ENCODE peak calls at places on chromosome 1, in five cellular contexts. One of them, this sample, is unnamed. For H3K4me1, the result is how much of the 10 kb centered on the place peaks cover.

GRCh38 chr1:178465011-178465410 is 31.8 kb downstream of the CLEC20A start:
- DNase-seq in upper lobe of right lung: no peak
- DNase-seq in heart left ventricle: no peak
- DNase-seq in vagina: no peak
- DNase-seq in ovary: no peak
- DNase-seq in this sample: no peak

GRCh38 chr1:57590978-57591377 is 167.1 kb upstream of the DAB1 start:
- DNase-seq in upper lobe of right lung: no peak
- DNase-seq in heart left ventricle: no peak
- DNase-seq in vagina: no peak
- DNase-seq in ovary: no peak
- DNase-seq in this sample: no peak

GRCh38 chr1:169466259-169467230 is 19.2 kb downstream of the SLC19A2 start:
- DNase-seq in upper lobe of right lung: no peak
- DNase-seq in heart left ventricle: no peak
- DNase-seq in vagina: no peak
- DNase-seq in ovary: no peak
- DNase-seq in this sample: no peak

GRCh38 chr1:20507564-20508410 is at the start of gene MUL1:
- DNase-seq in upper lobe of right lung: peak
- DNase-seq in heart left ventricle: peak
- DNase-seq in vagina: no peak
- DNase-seq in ovary: peak
- DNase-seq in this sample: peak

GRCh38 chr1:200488375-200489165 is 78.7 kb upstream of the ZNF281 start:
- DNase-seq in upper lobe of right lung: no peak
- DNase-seq in heart left ventricle: no peak
- DNase-seq in vagina: no peak
- DNase-seq in ovary: no peak
- DNase-seq in this sample: no peak

GRCh38 chr1:206895837-206896242 is 1.4 kb upstream of the IL24 start:
- DNase-seq in upper lobe of right lung: no peak
- DNase-seq in heart left ventricle: no peak
- DNase-seq in vagina: no peak
- DNase-seq in ovary: no peak
- DNase-seq in this sample: no peak

GRCh38 chr1:172351347-172351746 is 69.1 kb upstream of the C1orf105 start:
- DNase-seq in upper lobe of right lung: no peak
- DNase-seq in heart left ventricle: no peak
- DNase-seq in vagina: no peak
- DNase-seq in ovary: no peak
- DNase-seq in this sample: no peak

GRCh38 chr1:2148691-2149090 is 45.9 kb downstream of the FAAP20 start:
- DNase-seq in upper lobe of right lung: no peak
- DNase-seq in heart left ventricle: no peak
- DNase-seq in vagina: no peak
- DNase-seq in ovary: no peak
- DNase-seq in this sample: peak

GRCh38 chr1:220879509-220880366 is 495 bp downstream of the HLX start:
- DNase-seq in upper lobe of right lung: peak
- DNase-seq in heart left ventricle: peak
- DNase-seq in vagina: no peak
- DNase-seq in ovary: peak
- DNase-seq in this sample: peak
- H3K4me1 ChIP-seq in upper lobe of right lung: under half
- H3K4me1 ChIP-seq in heart left ventricle: under half
- H3K4me1 ChIP-seq in vagina: under half
- H3K4me1 ChIP-seq in ovary: under half
- H3K4me1 ChIP-seq in this sample: half or more

GRCh38 chr1:119787776-119788175 is 19.1 kb upstream of the HMGCS2 start:
- DNase-seq in upper lobe of right lung: no peak
- DNase-seq in heart left ventricle: no peak
- DNase-seq in vagina: no peak
- DNase-seq in ovary: no peak
- DNase-seq in this sample: no peak
- H3K4me1 ChIP-seq in upper lobe of right lung: under half
- H3K4me1 ChIP-seq in heart left ventricle: under half
- H3K4me1 ChIP-seq in vagina: under half
- H3K4me1 ChIP-seq in ovary: under half
- H3K4me1 ChIP-seq in this sample: under half

GRCh38 chr1:938088-938683 is 14.5 kb downstream of the SAMD11 start:
- DNase-seq in upper lobe of right lung: no peak
- DNase-seq in heart left ventricle: no peak
- DNase-seq in vagina: no peak
- DNase-seq in ovary: no peak
- DNase-seq in this sample: no peak

GRCh38 chr1:935751-936231 is 12.1 kb downstream of the SAMD11 start:
- DNase-seq in upper lobe of right lung: no peak
- DNase-seq in heart left ventricle: no peak
- DNase-seq in vagina: no peak
- DNase-seq in ovary: no peak
- DNase-seq in this sample: no peak

GRCh38 chr1:937521-937920 is 13.8 kb downstream of the SAMD11 start:
- DNase-seq in upper lobe of right lung: no peak
- DNase-seq in heart left ventricle: no peak
- DNase-seq in vagina: no peak
- DNase-seq in ovary: no peak
- DNase-seq in this sample: no peak

GRCh38 chr1:936348-936747 is 12.6 kb downstream of the SAMD11 start:
- DNase-seq in upper lobe of right lung: no peak
- DNase-seq in heart left ventricle: no peak
- DNase-seq in vagina: no peak
- DNase-seq in ovary: no peak
- DNase-seq in this sample: no peak

GRCh38 chr1:936865-937264 is 13.1 kb downstream of the SAMD11 start:
- DNase-seq in upper lobe of right lung: no peak
- DNase-seq in heart left ventricle: no peak
- DNase-seq in vagina: no peak
- DNase-seq in ovary: no peak
- DNase-seq in this sample: no peak
- H3K4me1 ChIP-seq in upper lobe of right lung: under half
- H3K4me1 ChIP-seq in heart left ventricle: under half
- H3K4me1 ChIP-seq in vagina: under half
- H3K4me1 ChIP-seq in ovary: under half
- H3K4me1 ChIP-seq in this sample: under half

DNA sequence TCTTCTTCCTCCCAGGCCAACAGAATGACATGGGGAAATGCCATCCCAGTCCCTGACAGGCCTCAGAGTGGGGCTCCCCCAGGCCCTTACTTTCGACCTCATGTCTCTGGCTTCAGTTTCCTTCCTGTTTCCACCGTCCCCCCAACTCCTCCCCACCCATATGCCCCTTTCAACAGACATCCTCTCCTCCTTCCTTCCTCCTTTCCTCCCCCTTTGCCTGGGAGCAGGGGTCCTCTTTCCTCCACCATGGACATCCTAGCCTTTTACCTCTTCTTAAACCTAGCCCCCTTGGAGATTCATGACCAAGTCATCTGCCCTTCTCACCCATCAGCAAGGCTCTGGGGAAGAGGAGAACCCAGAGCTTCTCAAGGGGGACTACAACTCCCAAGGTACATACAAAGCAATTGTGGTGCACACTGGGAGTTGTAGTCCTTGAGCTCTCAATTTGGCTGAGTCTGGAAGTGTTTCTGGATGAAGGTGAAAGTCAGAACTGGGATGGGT is 4.0 kb downstream of the ZBTB7B start:
- DNase-seq in upper lobe of right lung: no peak
- DNase-seq in heart left ventricle: peak
- DNase-seq in vagina: no peak
- DNase-seq in ovary: no peak
- DNase-seq in this sample: no peak
- H3K4me1 ChIP-seq in upper lobe of right lung: half or more
- H3K4me1 ChIP-seq in heart left ventricle: under half
- H3K4me1 ChIP-seq in vagina: half or more
- H3K4me1 ChIP-seq in ovary: under half
- H3K4me1 ChIP-seq in this sample: half or more

GRCh38 chr1:8408151-8408839 is 90.4 kb downstream of the SLC45A1 start:
- DNase-seq in upper lobe of right lung: no peak
- DNase-seq in heart left ventricle: peak
- DNase-seq in vagina: no peak
- DNase-seq in ovary: peak
- DNase-seq in this sample: no peak
- H3K4me1 ChIP-seq in upper lobe of right lung: half or more
- H3K4me1 ChIP-seq in heart left ventricle: half or more
- H3K4me1 ChIP-seq in vagina: half or more
- H3K4me1 ChIP-seq in ovary: under half
- H3K4me1 ChIP-seq in this sample: half or more

DNA sequence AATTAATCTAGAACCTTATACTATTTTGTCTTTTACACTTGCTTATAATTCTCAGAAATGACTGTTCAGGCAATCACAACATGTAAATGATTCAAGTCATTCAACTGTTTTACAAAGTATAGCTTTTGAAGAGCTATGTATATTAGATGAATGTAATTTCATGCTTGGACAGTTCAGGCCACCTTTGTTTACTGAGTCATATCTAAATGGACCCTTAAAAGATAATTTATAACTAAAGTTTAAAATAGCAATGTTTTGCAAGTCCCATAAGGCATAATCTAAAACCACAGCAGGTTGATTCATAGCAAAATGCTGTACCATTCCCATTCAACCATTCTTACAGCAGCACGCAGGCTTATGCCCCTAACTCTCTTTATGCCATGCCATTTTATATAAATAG is 64.8 kb downstream of the PIK3R3 start:
- DNase-seq in upper lobe of right lung: no peak
- DNase-seq in heart left ventricle: no peak
- DNase-seq in vagina: no peak
- DNase-seq in ovary: no peak
- DNase-seq in this sample: no peak
- H3K4me1 ChIP-seq in upper lobe of right lung: under half
- H3K4me1 ChIP-seq in heart left ventricle: under half
- H3K4me1 ChIP-seq in vagina: under half
- H3K4me1 ChIP-seq in ovary: under half
- H3K4me1 ChIP-seq in this sample: under half

DNA sequence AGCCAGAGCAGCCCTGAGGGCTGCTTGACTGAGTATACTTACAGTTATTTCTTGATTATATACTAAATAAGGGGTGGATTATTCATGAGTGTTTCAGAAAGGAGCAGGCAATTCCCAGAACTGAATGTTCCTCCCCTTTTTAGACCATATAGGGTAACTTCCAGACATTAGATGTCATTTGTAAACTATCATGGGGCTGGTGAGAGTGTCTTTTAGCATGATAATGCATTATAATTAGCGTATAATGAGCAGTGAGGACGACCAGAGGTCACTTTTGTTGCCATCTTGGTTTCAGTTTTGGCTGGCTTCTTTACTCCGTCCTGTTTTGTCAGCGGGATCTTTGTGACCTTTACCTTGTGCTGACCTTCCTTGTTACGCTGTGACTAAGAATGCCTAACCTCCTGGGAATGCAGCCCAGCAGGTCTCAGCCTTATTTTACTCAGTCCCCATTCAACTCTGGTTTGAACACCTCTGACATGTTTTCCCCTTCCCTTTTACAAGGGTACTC is 16.1 kb downstream of the KCTD3 start:
- DNase-seq in upper lobe of right lung: no peak
- DNase-seq in heart left ventricle: no peak
- DNase-seq in vagina: no peak
- DNase-seq in ovary: no peak
- DNase-seq in this sample: no peak
- H3K4me1 ChIP-seq in upper lobe of right lung: under half
- H3K4me1 ChIP-seq in heart left ventricle: under half
- H3K4me1 ChIP-seq in vagina: under half
- H3K4me1 ChIP-seq in ovary: under half
- H3K4me1 ChIP-seq in this sample: under half